ENCODE peak calls at places on chromosomes 11 and 22, in six cellular contexts. D is activated T-cell treated with anti-CD3 and anti-CD28 coated beads, Interleukin-2, amount 50 U/mL, for 4 hours; A is Right ventricle myocardium inferior; T is CD8-positive, alpha-beta T cell; M is GM23338; Q is activated CD4-positive, CD25-positive, alpha-beta regulatory T cell treated with anti-CD3 and anti-CD28 coated beads, Interleukin-2, amount 50 U/mL, for 24 hours. J is an unnamed sample.

GRCh38 chr11:107413352-107413751 is 44.3 kb downstream of the CWF19L2 start:
- ATAC-seq in M (no peak), D (no peak), Q (no peak), A (no peak), T (no peak), J (no peak)

GRCh38 chr22:33451851-33452469 is 393.8 kb upstream of the SYN3 start:
- ATAC-seq in Q (no peak), T (no peak), A (no peak), D (no peak), M (no peak), J (no peak)

GRCh38 chr11:60492488-60493009 is at the start of gene MS4A12:
- ATAC-seq in M (no peak), T (no peak), D (no peak), Q (no peak), A (no peak), J (no peak)

GRCh38 chr11:110762596-110762995 is 50.4 kb upstream of the ARHGAP20 start:
- ATAC-seq in M (peak; percentile 45), T (no peak), A (no peak), D (no peak), Q (no peak), J (no peak)

GRCh38 chr22:38009000-38009806 is 24.8 kb upstream of the SOX10 start:
- ATAC-seq in Q (no peak), D (no peak), A (no peak), T (no peak), M (no peak), J (no peak)

GRCh38 chr22:46942816-46943783 is 180.7 kb downstream of the TBC1D22A start:
- ATAC-seq in A (peak; percentile 44), M (no peak), Q (no peak), T (no peak), D (no peak), J (peak; percentile 85)

GRCh38 chr11:9859491-9860305 is 195.8 kb downstream of the SWAP70 start:
- ATAC-seq in M (no peak), T (peak; percentile 36), D (peak; percentile 78), A (no peak), Q (peak; percentile 77), J (no peak)

GRCh38 chr22:25760848-25761595 is 19.0 kb downstream of the MYO18B start:
- ATAC-seq in A (peak; percentile 17), M (no peak), D (no peak), Q (no peak), T (no peak), J (no peak)

GRCh38 chr11:124470516-124471231 is 25.2 kb upstream of the OR8B8 start:
- ATAC-seq in D (no peak), Q (no peak), T (no peak), A (peak; percentile 39), M (no peak), J (no peak)

GRCh38 chr22:33565580-33565995 is 354.7 kb downstream of the LARGE1 start:
- ATAC-seq in D (peak; percentile 40), A (peak; percentile 96), M (no peak), Q (peak; percentile 67), T (no peak), J (no peak)

GRCh38 chr11:13324141-13324540 is 46.6 kb downstream of the BMAL1 start:
- ATAC-seq in M (no peak), T (no peak), D (no peak), A (no peak), Q (no peak), J (no peak)

GRCh38 chr11:130545449-130546072 is 97.1 kb downstream of the ADAMTS15 start:
- ATAC-seq in Q (no peak), T (no peak), D (no peak), M (no peak), A (no peak), J (no peak)

J was measured in gastroesophageal sphincter.